ENCODE peak calls at places on chromosome 18, in nine cellular contexts. N is AG08396, J is NCI-H2171 treated with DMSO at 0.1 percent for 48 hours, L is GOT3, A is mesothelial cell of epicardium, B is A172, C is HT1080, K is endothelial cell, G is NCI-H1105. W is an unnamed sample.

GRCh38 chr18:4455113-4455811 is at the start of gene DLGAP1:
- DNase-seq in N (no peak), J (peak), L (no peak), A (peak), B (no peak), C (no peak), K (peak), G (peak), W (no peak)

GRCh38 chr18:12397793-12398192 is 9.9 kb upstream of the PRELID3A start:
- DNase-seq in N (no peak), J (no peak), L (no peak), A (no peak), B (no peak), C (no peak), K (no peak), G (no peak), W (no peak)

GRCh38 chr18:52408800-52409302 is 68.9 kb downstream of the DCC start:
- DNase-seq in N (no peak), J (no peak), L (no peak), A (no peak), B (no peak), C (peak), K (no peak), G (no peak), W (no peak)

GRCh38 chr18:48902856-48903601 is 47.7 kb downstream of the SMAD7 start:
- DNase-seq in N (peak), J (no peak), L (no peak), A (no peak), B (no peak), C (no peak), K (no peak), G (no peak), W (no peak)

GRCh38 chr18:56869189-56869777 is 218.1 kb downstream of the WDR7 start:
- DNase-seq in N (peak), J (peak), L (no peak), A (no peak), B (peak), C (peak), K (peak), G (peak), W (peak)

GRCh38 chr18:5451871-5452270 is 91.9 kb downstream of the EPB41L3 start:
- DNase-seq in N (no peak), J (no peak), L (no peak), A (no peak), B (no peak), C (no peak), K (no peak), G (no peak), W (no peak)

GRCh38 chr18:28768791-28769768 is 592.1 kb upstream of the CDH2 start:
- DNase-seq in N (no peak), J (no peak), L (no peak), A (no peak), B (no peak), C (no peak), K (no peak), G (no peak), W (no peak)

GRCh38 chr18:24987933-24988840 is 363.8 kb downstream of the ZNF521 start:
- DNase-seq in N (no peak), J (no peak), L (no peak), A (no peak), B (no peak), C (no peak), K (no peak), G (no peak), W (no peak)

GRCh38 chr18:54950221-54950620 is 9.0 kb downstream of the CCDC68 start:
- DNase-seq in N (no peak), J (peak), L (no peak), A (no peak), B (no peak), C (no peak), K (no peak), G (peak), W (no peak)

GRCh38 chr18:79452991-79453645 is 57.4 kb downstream of the NFATC1 start:
- DNase-seq in N (no peak), J (no peak), L (no peak), A (no peak), B (no peak), C (no peak), K (no peak), G (no peak), W (no peak)

GRCh38 chr18:22694954-22695353 is 238.2 kb upstream of the RBBP8 start:
- DNase-seq in N (peak), J (no peak), L (peak), A (no peak), B (peak), C (peak), K (no peak), G (no peak), W (no peak)

GRCh38 chr18:70069381-70069780 is 121.7 kb upstream of the CD226 start:
- DNase-seq in N (no peak), J (no peak), L (no peak), A (no peak), B (no peak), C (no peak), K (no peak), G (no peak), W (no peak)

GRCh38 chr18:28063181-28063790 is 113.6 kb downstream of the CDH2 start:
- DNase-seq in N (no peak), J (no peak), L (no peak), A (no peak), B (peak), C (peak), K (no peak), G (no peak), W (no peak)

GRCh38 chr18:27778441-27778840 is 398.5 kb downstream of the CDH2 start:
- DNase-seq in N (no peak), J (peak), L (no peak), A (no peak), B (peak), C (peak), K (no peak), G (no peak), W (no peak)

GRCh38 chr18:68152770-68153169 is 562.1 kb downstream of the TMX3 start:
- DNase-seq in N (no peak), J (no peak), L (no peak), A (no peak), B (no peak), C (peak), K (no peak), G (no peak), W (no peak)

GRCh38 chr18:37689841-37690240 is 124.2 kb upstream of the CELF4 start:
- DNase-seq in N (no peak), J (no peak), L (no peak), A (no peak), B (no peak), C (peak), K (no peak), G (no peak), W (no peak)

GRCh38 chr18:41754332-41754731 is 200.7 kb upstream of the PIK3C3 start:
- DNase-seq in N (no peak), J (no peak), L (no peak), A (no peak), B (no peak), C (no peak), K (no peak), G (no peak), W (no peak)

GRCh38 chr18:13258792-13259385 is 40.3 kb downstream of the LDLRAD4 start:
- DNase-seq in N (no peak), J (no peak), L (no peak), A (no peak), B (peak), C (peak), K (no peak), G (no peak), W (no peak)

GRCh38 chr18:77160515-77160914 is 27.9 kb upstream of the MBP start:
- DNase-seq in N (no peak), J (no peak), L (no peak), A (no peak), B (no peak), C (no peak), K (no peak), G (no peak), W (no peak)

GRCh38 chr18:77617681-77618080 is 368.0 kb downstream of the GALR1 start:
- DNase-seq in N (no peak), J (no peak), L (no peak), A (no peak), B (peak), C (no peak), K (no peak), G (no peak), W (no peak)

W was measured in NCI-H2081 treated with DMSO at 0.1 percent for 48 hours.